ENCODE peak calls at places on chromosomes 4 and X, in eight cellular contexts. M is stimulated activated CD4-positive, alpha-beta T cell treated with anti-CD3 and anti-CD28 coated beads, Interleukin-4, amount 100 ng/mL, for 48 hours; O is memory B cell; G is tibial artery; E is endothelial cell; Y is HS-27A; A is NCI-H460; T is kidney. B is an unnamed sample.

GRCh38 chr4:79176351-79176750 is 149.5 kb downstream of the NAA11 start:
- DNase-seq in M (no peak), O (no peak), G (no peak), E (no peak), Y (no peak), A (no peak), T (no peak), B (no peak)

GRCh38 chr4:158211288-158211687 is 1.0 kb downstream of the TMEM144 start:
- DNase-seq in M (no peak), O (no peak), G (no peak), E (no peak), Y (no peak), A (peak), T (no peak), B (no peak)

GRCh38 chr4:4791299-4791798 is 68.1 kb upstream of the MSX1 start:
- DNase-seq in M (no peak), O (no peak), G (no peak), E (no peak), Y (no peak), A (no peak), T (no peak), B (no peak)

GRCh38 chr4:2341911-2342652 is 76.4 kb downstream of the ZFYVE28 start:
- DNase-seq in M (no peak), O (no peak), G (no peak), E (no peak), Y (no peak), A (no peak), T (peak), B (peak)

GRCh38 chrX:129600981-129601424 is 53.8 kb downstream of the APLN start:
- DNase-seq in M (no peak), O (no peak), G (no peak), E (no peak), Y (no peak), A (peak), T (no peak), B (no peak)

GRCh38 chrX:131704136-131704695 is 160.3 kb downstream of the OR13H1 start:
- DNase-seq in M (no peak), O (no peak), G (no peak), E (no peak), Y (no peak), A (no peak), T (peak), B (peak)

GRCh38 chrX:2696698-2697215 is 5.7 kb downstream of the CD99 start:
- DNase-seq in M (no peak), O (no peak), G (no peak), E (no peak), Y (no peak), A (no peak), T (no peak), B (no peak)

GRCh38 chrX:102934624-102935023 is 2.4 kb upstream of the RAB40AL start:
- DNase-seq in M (peak), O (no peak), G (peak), E (peak), Y (peak), A (no peak), T (no peak), B (no peak)

GRCh38 chr4:155666701-155667537 is at the start of gene GUCY1A1:
- DNase-seq in M (peak), O (no peak), G (peak), E (peak), Y (no peak), A (no peak), T (peak), B (peak)

GRCh38 chrX:30488092-30488491 is 89.5 kb downstream of the TASL start:
- DNase-seq in M (no peak), O (no peak), G (no peak), E (no peak), Y (no peak), A (peak), T (no peak), B (no peak)

GRCh38 chr4:77473509-77473908 is 132.1 kb upstream of the CXCL13 start:
- DNase-seq in M (no peak), O (no peak), G (no peak), E (peak), Y (no peak), A (no peak), T (no peak), B (no peak)

GRCh38 chr4:189228726-189229125 is 711.9 kb upstream of the FRG1 start:
- DNase-seq in M (no peak), O (no peak), G (no peak), E (no peak), Y (no peak), A (no peak), T (no peak), B (no peak)

GRCh38 chrX:2692221-2693122 is 1.4 kb downstream of the CD99 start:
- DNase-seq in M (no peak), O (no peak), G (no peak), E (peak), Y (no peak), A (peak), T (no peak), B (peak)

GRCh38 chrX:68079961-68080360 is 353.3 kb downstream of the OPHN1 start:
- DNase-seq in M (no peak), O (no peak), G (no peak), E (no peak), Y (no peak), A (no peak), T (no peak), B (no peak)

GRCh38 chr4:76950052-76950845 is 697 bp downstream of the SEPTIN11 start:
- DNase-seq in M (peak), O (peak), G (peak), E (peak), Y (no peak), A (no peak), T (peak), B (peak)

GRCh38 chr4:87865960-87866598 is 33.3 kb downstream of the MEPE start:
- DNase-seq in M (no peak), O (no peak), G (no peak), E (no peak), Y (no peak), A (peak), T (no peak), B (no peak)

GRCh38 chr4:127732623-127733199 is 2.5 kb downstream of the SLC25A31 start:
- DNase-seq in M (no peak), O (no peak), G (no peak), E (no peak), Y (peak), A (peak), T (no peak), B (no peak)

GRCh38 chr4:151541438-151542071 is 132.6 kb downstream of the FHIP1A start:
- DNase-seq in M (no peak), O (no peak), G (no peak), E (no peak), Y (peak), A (no peak), T (no peak), B (no peak)

GRCh38 chr4:47118192-47118879 is 87.0 kb downstream of the GABRB1 start:
- DNase-seq in M (no peak), O (no peak), G (no peak), E (no peak), Y (no peak), A (no peak), T (no peak), B (no peak)

B was measured in cardiac septum.